ENCODE peak calls at places on chromosome 2, in ten cellular contexts. L is PC-3; O is GM13976; K is LoVo; D is stimulated activated CD8-positive, alpha-beta memory T cell treated with anti-CD3 and anti-CD28 coated beads, Interleukin-15, amount 100 ng/mL, for 48 hours; X is stimulated activated CD4-positive, alpha-beta T cell treated with anti-CD3 and anti-CD28 coated beads, Interleukin-15, amount 100 ng/mL, for 48 hours; T is AG09309; V is right lobe of liver; R is lower lobe of right lung; I is NCI-H1092 treated with DMSO at 0.1 percent for 48 hours. A is an unnamed sample.

GRCh38 chr2:117536139-117536538 is 278.4 kb upstream of the DDX18 start:
- DNase-seq in R (no peak), X (no peak), I (no peak), L (peak), O (no peak), K (no peak), D (no peak), V (no peak), T (no peak), A (no peak)

GRCh38 chr2:177265386-177265690 is 811 bp upstream of the NFE2L2 start:
- DNase-seq in V (no peak), T (no peak), K (no peak), O (no peak), D (no peak), L (peak), R (no peak), X (no peak), I (peak), A (no peak)

GRCh38 chr2:224910535-224910934 is 131.7 kb downstream of the DOCK10 start:
- DNase-seq in L (no peak), R (no peak), V (no peak), X (no peak), D (no peak), K (no peak), T (no peak), O (no peak), I (no peak), A (no peak)

GRCh38 chr2:168256448-168256847 is 9.1 kb upstream of the STK39 start:
- DNase-seq in X (no peak), K (no peak), I (peak), L (no peak), T (no peak), D (no peak), V (no peak), O (no peak), R (no peak), A (no peak)

GRCh38 chr2:188159484-188159883 is 132.2 kb upstream of the GULP1 start:
- DNase-seq in T (no peak), L (no peak), D (no peak), I (no peak), R (no peak), O (no peak), K (no peak), V (no peak), X (no peak), A (no peak)

GRCh38 chr2:201130524-201131186 is 14.7 kb downstream of the CFLAR start:
- DNase-seq in I (no peak), O (no peak), V (no peak), T (peak), X (no peak), K (no peak), L (peak), R (no peak), D (no peak), A (no peak)

GRCh38 chr2:63591566-63592175 is 2.9 kb downstream of the MDH1 start:
- DNase-seq in I (no peak), X (no peak), K (no peak), D (no peak), R (no peak), L (no peak), O (no peak), T (no peak), V (no peak), A (no peak)

GRCh38 chr2:191593622-191594416 is 84.1 kb upstream of the NABP1 start:
- DNase-seq in R (no peak), O (no peak), I (no peak), V (no peak), L (peak), T (peak), K (peak), D (no peak), X (no peak), A (no peak)

GRCh38 chr2:192254444-192254843 is 59.7 kb upstream of the TMEFF2 start:
- DNase-seq in T (no peak), K (no peak), R (no peak), V (no peak), D (no peak), I (no peak), O (no peak), L (no peak), X (no peak), A (no peak)

GRCh38 chr2:210224660-210225460 is at the start of gene ACADL:
- DNase-seq in L (peak), D (peak), R (peak), I (peak), T (no peak), O (peak), K (peak), X (no peak), V (peak), A (no peak)

GRCh38 chr2:48306409-48307284 is 223.3 kb upstream of the STON1 start:
- DNase-seq in O (no peak), L (no peak), V (no peak), X (no peak), T (peak), D (no peak), I (no peak), K (no peak), R (no peak), A (peak)

A was measured in retinal pigment epithelial cell.